ENCODE peak calls at places on chromosomes 3 and 15, in four cellular contexts. N is IMR-90, Q is H9, B is trophoblast cell. J is an unnamed sample.

GRCh38 chr3:27289769-27290413 is 79.3 kb downstream of the NEK10 start:
- DNase-seq in N (peak), Q (no peak), B (no peak), J (no peak)

GRCh38 chr3:53045784-53046170 is at the start of gene SFMBT1:
- DNase-seq in N (peak), Q (peak), B (peak), J (peak)

GRCh38 chr3:167406876-167407492 is 26.9 kb upstream of the ZBBX start:
- DNase-seq in N (peak), Q (peak), B (peak), J (no peak)

GRCh38 chr3:4828279-4829030 is 150.8 kb upstream of the BHLHE40 start:
- DNase-seq in N (peak), Q (no peak), B (no peak), J (no peak)

GRCh38 chr3:188685789-188686188 is 486.0 kb upstream of the TPRG1 start:
- DNase-seq in N (no peak), Q (no peak), B (no peak), J (no peak)

GRCh38 chr3:12154151-12154550 is 4.6 kb downstream of the TIMP4 start:
- DNase-seq in N (peak), Q (no peak), B (no peak), J (no peak)

GRCh38 chr3:53079791-53080555 is 34.1 kb upstream of the SFMBT1 start:
- DNase-seq in N (no peak), Q (peak), B (no peak), J (no peak)

GRCh38 chr3:187291001-187291511 is 481 bp downstream of the MASP1 start:
- DNase-seq in N (peak), Q (peak), B (no peak), J (no peak)

GRCh38 chr3:25945836-25946235 is 155.9 kb downstream of the OXSM start:
- DNase-seq in N (no peak), Q (no peak), B (no peak), J (no peak)

GRCh38 chr15:63124506-63124905 is 2.8 kb downstream of the LACTB start:
- DNase-seq in N (no peak), Q (no peak), B (no peak), J (no peak)

GRCh38 chr15:78140296-78140695 is 8.9 kb upstream of the IDH3A start:
- DNase-seq in N (no peak), Q (no peak), B (no peak), J (no peak)

GRCh38 chr15:43518073-43518761 is 809 bp downstream of the MAP1A start:
- DNase-seq in N (peak), Q (peak), B (no peak), J (no peak)

GRCh38 chr3:23575697-23576096 is 230.1 kb upstream of the UBE2E1 start:
- DNase-seq in N (peak), Q (no peak), B (no peak), J (no peak)

GRCh38 chr3:157129782-157130137 is 30.2 kb downstream of the CCNL1 start:
- DNase-seq in N (no peak), Q (no peak), B (no peak), J (no peak)

GRCh38 chr15:46410681-46411080 is 775.9 kb downstream of the SQOR start:
- DNase-seq in N (no peak), Q (no peak), B (no peak), J (no peak)

GRCh38 chr15:64693134-64693533 is 82.3 kb downstream of the RBPMS2 start:
- DNase-seq in N (peak), Q (no peak), B (peak), J (no peak)

GRCh38 chr3:38582941-38583645 is 66.4 kb downstream of the SCN5A start:
- DNase-seq in N (no peak), Q (peak), B (no peak), J (no peak)
- H3K14ac ChIP-seq in N (no peak), Q (no peak), B (no peak), J (no peak)

GRCh38 chr3:142596726-142597088 is 514 bp downstream of the PLS1 start:
- DNase-seq in N (no peak), Q (no peak), B (no peak), J (no peak)
- H3K14ac ChIP-seq in N (no peak), Q (no peak), B (no peak), J (no peak)

DNA sequence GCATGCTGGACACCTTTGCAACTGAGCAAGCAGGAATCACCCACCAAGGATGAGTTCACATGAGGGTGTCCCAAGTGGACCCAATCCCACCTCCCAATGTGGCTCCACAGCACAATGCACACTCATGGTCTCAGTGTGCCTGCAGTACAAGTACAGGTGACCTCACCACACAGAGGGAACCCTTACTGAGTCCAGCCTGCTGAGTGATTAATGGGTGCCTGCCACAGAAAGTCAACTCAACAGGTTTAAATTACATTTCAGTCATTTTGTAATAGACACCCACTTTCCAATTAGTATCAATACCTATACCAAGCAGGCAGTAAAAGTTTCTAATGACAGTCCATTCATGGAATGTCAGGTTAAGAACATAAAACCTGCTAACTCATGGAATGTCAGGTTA is 59.5 kb downstream of the HERC2 start:
- DNase-seq in N (no peak), Q (no peak), B (no peak), J (no peak)
- H3K14ac ChIP-seq in N (no peak), Q (no peak), B (no peak), J (no peak)

GRCh38 chr15:56243774-56244236 is at the start of gene RFX7:
- DNase-seq in N (peak), Q (peak), B (peak), J (peak)
- H3K14ac ChIP-seq in N (peak), Q (peak), B (peak), J (no peak)

GRCh38 chr3:128349963-128350599 is 116.6 kb downstream of the DNAJB8 start:
- DNase-seq in N (no peak), Q (no peak), B (no peak), J (no peak)

GRCh38 chr3:128353361-128353965 is 113.2 kb downstream of the DNAJB8 start:
- DNase-seq in N (no peak), Q (no peak), B (no peak), J (no peak)

GRCh38 chr3:128351476-128352085 is 115.1 kb downstream of the DNAJB8 start:
- DNase-seq in N (no peak), Q (no peak), B (no peak), J (no peak)

GRCh38 chr3:128353991-128354687 is 112.6 kb downstream of the DNAJB8 start:
- DNase-seq in N (peak), Q (no peak), B (no peak), J (no peak)

DNA sequence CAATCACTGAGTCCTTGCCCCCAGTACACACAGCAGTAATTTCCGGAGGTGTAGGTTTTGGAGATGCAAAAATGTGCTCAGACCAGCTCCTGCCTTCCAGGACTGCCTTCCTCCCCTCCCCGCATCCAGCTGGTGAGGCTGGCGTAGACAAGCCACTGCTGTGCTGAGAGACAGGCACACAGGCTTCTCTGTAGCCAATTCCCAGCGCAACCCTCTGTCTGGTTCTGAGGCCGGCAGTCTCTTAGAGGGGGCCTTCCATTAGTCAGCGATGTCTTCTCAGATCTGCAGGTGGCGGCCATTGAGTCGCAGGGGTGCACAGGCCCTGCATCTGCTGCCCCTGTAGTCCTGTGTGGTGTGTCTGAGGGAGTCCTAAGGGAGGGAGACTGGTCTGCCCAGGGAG is 114.4 kb downstream of the DNAJB8 start:
- DNase-seq in N (no peak), Q (no peak), B (no peak), J (no peak)
- H3K14ac ChIP-seq in N (no peak), Q (no peak), B (peak), J (no peak)

GRCh38 chr3:10400050-10400748 is 79.3 kb upstream of the SEC13 start:
- DNase-seq in N (peak), Q (peak), B (no peak), J (no peak)
- H3K14ac ChIP-seq in N (no peak), Q (no peak), B (no peak), J (no peak)

GRCh38 chr15:101138086-101138660 is 113.7 kb downstream of the CHSY1 start:
- DNase-seq in N (no peak), Q (no peak), B (no peak), J (no peak)

GRCh38 chr15:101137312-101137940 is 114.4 kb downstream of the CHSY1 start:
- DNase-seq in N (no peak), Q (no peak), B (no peak), J (no peak)

GRCh38 chr15:101135532-101136166 is 116.2 kb downstream of the CHSY1 start:
- DNase-seq in N (no peak), Q (no peak), B (no peak), J (no peak)

GRCh38 chr15:101134780-101135179 is 117.1 kb downstream of the CHSY1 start:
- DNase-seq in N (no peak), Q (no peak), B (no peak), J (no peak)

GRCh38 chr15:101136381-101137268 is 115.2 kb downstream of the CHSY1 start:
- DNase-seq in N (no peak), Q (no peak), B (no peak), J (no peak)
- H3K14ac ChIP-seq in N (no peak), Q (no peak), B (no peak), J (no peak)

GRCh38 chr15:35019401-35020327 is 31.6 kb upstream of the ZNF770 start:
- DNase-seq in N (peak), Q (peak), B (peak), J (peak)

GRCh38 chr15:35023794-35024193 is 35.7 kb upstream of the ZNF770 start:
- DNase-seq in N (no peak), Q (peak), B (no peak), J (no peak)

DNA sequence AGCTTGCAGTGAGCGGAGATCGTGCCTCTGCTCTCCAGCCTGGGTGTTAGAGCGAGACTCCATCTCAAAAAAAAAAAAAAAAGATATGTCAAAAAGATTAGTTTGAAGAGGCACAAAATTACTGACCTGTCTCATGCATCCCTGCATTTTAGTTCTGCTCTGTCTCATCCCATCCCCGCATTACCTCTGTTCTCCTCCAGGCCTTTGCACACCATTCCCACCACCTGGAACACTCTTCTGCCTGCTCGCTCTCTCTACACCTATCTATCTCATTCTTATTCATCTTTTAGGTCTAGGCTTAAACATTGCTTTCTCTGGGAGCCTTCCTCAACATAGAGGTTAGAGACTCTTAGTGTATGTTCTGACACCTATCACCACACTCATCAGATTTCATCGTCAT is 32.9 kb upstream of the ZNF770 start:
- DNase-seq in N (no peak), Q (no peak), B (no peak), J (no peak)
- H3K14ac ChIP-seq in N (no peak), Q (no peak), B (no peak), J (no peak)

GRCh38 chr3:160564949-160565441 is 376 bp downstream of the KPNA4 start:
- DNase-seq in N (peak), Q (peak), B (peak), J (peak)
- H3K14ac ChIP-seq in N (peak), Q (peak), B (peak), J (no peak)

GRCh38 chr3:49714728-49715550 is 4.5 kb downstream of the AMIGO3 start:
- DNase-seq in N (no peak), Q (peak), B (no peak), J (no peak)
- H3K14ac ChIP-seq in N (no peak), Q (no peak), B (no peak), J (no peak)

J was measured in H1.